ENCODE peak calls at places on chromosome 10, in nine cellular contexts. T is cardiac fibroblast; Y is NCI-H1092; R is AG08395; J is activated T-cell treated with anti-CD3 and anti-CD28 coated beads for 1 hour; A is effector CD4-positive, alpha-beta T cell; B is cerebellum; K is A549; I is anterior cingulate cortex. V is an unnamed sample.

GRCh38 chr10:49106451-49106850 is 8.9 kb downstream of the VSTM4 start:
- DNase-seq in T (no peak), Y (no peak), R (peak), J (no peak), A (no peak), B (peak), K (no peak), I (no peak), V (no peak)

GRCh38 chr10:36236931-36237330 is 594.8 kb upstream of the FZD8 start:
- DNase-seq in T (no peak), Y (no peak), R (no peak), J (no peak), A (no peak), B (no peak), K (no peak), I (no peak), V (no peak)

GRCh38 chr10:132614431-132615341 is 77.1 kb downstream of the INPP5A start:
- DNase-seq in T (no peak), Y (no peak), R (no peak), J (no peak), A (no peak), B (no peak), K (no peak), I (no peak), V (peak)

GRCh38 chr10:7409045-7409731 is 1.6 kb downstream of the SFMBT2 start:
- DNase-seq in T (no peak), Y (no peak), R (no peak), J (peak), A (no peak), B (peak), K (peak), I (peak), V (peak)

GRCh38 chr10:122657255-122657654 is 42.4 kb downstream of the C10orf120 start:
- DNase-seq in T (no peak), Y (no peak), R (no peak), J (no peak), A (no peak), B (no peak), K (no peak), I (no peak), V (no peak)

GRCh38 chr10:47090903-47091302 is 179.7 kb downstream of the PTPN20 start:
- DNase-seq in T (peak), Y (no peak), R (no peak), J (no peak), A (no peak), B (peak), K (no peak), I (no peak), V (no peak)

GRCh38 chr10:123573236-123574147 is 92.7 kb upstream of the GPR26 start:
- DNase-seq in T (peak), Y (peak), R (peak), J (peak), A (no peak), B (no peak), K (peak), I (no peak), V (no peak)

GRCh38 chr10:45515630-45516029 is 141.6 kb downstream of the ALOX5 start:
- DNase-seq in T (no peak), Y (no peak), R (no peak), J (no peak), A (no peak), B (no peak), K (no peak), I (no peak), V (no peak)

GRCh38 chr10:111281516-111281915 is 204.7 kb downstream of the ADRA2A start:
- DNase-seq in T (peak), Y (no peak), R (peak), J (no peak), A (no peak), B (no peak), K (peak), I (no peak), V (no peak)

GRCh38 chr10:89001024-89001423 is 10.4 kb downstream of the FAS start:
- DNase-seq in T (peak), Y (no peak), R (peak), J (no peak), A (no peak), B (no peak), K (no peak), I (no peak), V (no peak)

GRCh38 chr10:102195301-102195870 is 30.7 kb upstream of the ELOVL3 start:
- DNase-seq in T (peak), Y (no peak), R (no peak), J (no peak), A (no peak), B (no peak), K (no peak), I (no peak), V (no peak)

GRCh38 chr10:103746598-103746997 is 108.8 kb downstream of the SH3PXD2A start:
- DNase-seq in T (no peak), Y (no peak), R (no peak), J (no peak), A (no peak), B (no peak), K (no peak), I (no peak), V (no peak)

GRCh38 chr10:60681103-60681502 is 97.2 kb upstream of the CDK1 start:
- DNase-seq in T (no peak), Y (no peak), R (no peak), J (no peak), A (no peak), B (no peak), K (no peak), I (no peak), V (no peak)

GRCh38 chr10:64316416-64316815 is 795.2 kb downstream of the REEP3 start:
- DNase-seq in T (no peak), Y (no peak), R (no peak), J (no peak), A (no peak), B (no peak), K (no peak), I (no peak), V (no peak)

GRCh38 chr10:80539421-80539999 is 1.8 kb downstream of the SH2D4B start:
- DNase-seq in T (no peak), Y (no peak), R (no peak), J (no peak), A (no peak), B (no peak), K (no peak), I (no peak), V (no peak)

GRCh38 chr10:71968553-71969474 is 4.6 kb downstream of the CHST3 start:
- DNase-seq in T (peak), Y (no peak), R (peak), J (no peak), A (no peak), B (no peak), K (peak), I (no peak), V (no peak)

GRCh38 chr10:60123172-60123571 is 216.8 kb upstream of the CCDC6 start:
- DNase-seq in T (peak), Y (no peak), R (peak), J (no peak), A (no peak), B (no peak), K (peak), I (no peak), V (no peak)

GRCh38 chr10:30058570-30059132 is 735 bp downstream of the JCAD start:
- DNase-seq in T (no peak), Y (no peak), R (peak), J (no peak), A (no peak), B (no peak), K (no peak), I (no peak), V (no peak)

GRCh38 chr10:34489973-34490372 is 325.1 kb downstream of the PARD3 start:
- DNase-seq in T (peak), Y (no peak), R (peak), J (no peak), A (no peak), B (no peak), K (peak), I (no peak), V (no peak)

GRCh38 chr10:120644549-120645410 is 187.8 kb downstream of the PLPP4 start:
- DNase-seq in T (no peak), Y (no peak), R (no peak), J (no peak), A (no peak), B (no peak), K (no peak), I (no peak), V (no peak)

GRCh38 chr10:80461208-80462183 is 7.4 kb downstream of the TSPAN14 start:
- DNase-seq in T (peak), Y (no peak), R (no peak), J (no peak), A (no peak), B (no peak), K (no peak), I (no peak), V (no peak)

GRCh38 chr10:121531076-121531829 is 67.0 kb downstream of the FGFR2 start:
- DNase-seq in T (no peak), Y (no peak), R (no peak), J (no peak), A (no peak), B (peak), K (no peak), I (no peak), V (no peak)

GRCh38 chr10:119541046-119541445 is 1.5 kb downstream of the RGS10 start:
- DNase-seq in T (peak), Y (no peak), R (peak), J (no peak), A (no peak), B (no peak), K (no peak), I (no peak), V (no peak)

GRCh38 chr10:33571616-33572015 is 237.1 kb upstream of the NRP1 start:
- DNase-seq in T (peak), Y (no peak), R (no peak), J (no peak), A (no peak), B (no peak), K (peak), I (no peak), V (no peak)

GRCh38 chr10:13784067-13784466 is 197.3 kb downstream of the PRPF18 start:
- DNase-seq in T (no peak), Y (no peak), R (peak), J (no peak), A (peak), B (no peak), K (no peak), I (no peak), V (no peak)

GRCh38 chr10:22823109-22823508 is 104.7 kb upstream of the ARMC3 start:
- DNase-seq in T (peak), Y (no peak), R (peak), J (no peak), A (no peak), B (no peak), K (peak), I (no peak), V (no peak)

GRCh38 chr10:60376953-60377352 is 12.7 kb downstream of the ANK3 start:
- DNase-seq in T (no peak), Y (no peak), R (no peak), J (no peak), A (no peak), B (no peak), K (no peak), I (no peak), V (no peak)

GRCh38 chr10:109933984-109934565 is 10.8 kb upstream of the XPNPEP1 start:
- DNase-seq in T (no peak), Y (no peak), R (no peak), J (peak), A (no peak), B (no peak), K (no peak), I (no peak), V (no peak)

GRCh38 chr10:110739811-110740271 is 95.7 kb downstream of the RBM20 start:
- DNase-seq in T (peak), Y (no peak), R (no peak), J (no peak), A (peak), B (no peak), K (no peak), I (no peak), V (no peak)

GRCh38 chr10:114458955-114459354 is 54.7 kb upstream of the AFAP1L2 start:
- DNase-seq in T (peak), Y (no peak), R (peak), J (no peak), A (no peak), B (no peak), K (peak), I (no peak), V (peak)

GRCh38 chr10:130721971-130722370 is 585.8 kb downstream of the GLRX3 start:
- DNase-seq in T (no peak), Y (no peak), R (no peak), J (no peak), A (no peak), B (peak), K (no peak), I (no peak), V (no peak)

GRCh38 chr10:100743626-100744135 is 1.7 kb upstream of the PAX2 start:
- DNase-seq in T (peak), Y (no peak), R (peak), J (peak), A (no peak), B (peak), K (peak), I (no peak), V (no peak)

V was measured in mucosa of descending colon.